ENCODE peak calls at places on chromosomes 13 and 19, in four cellular contexts. U, L, I and W are unnamed samples.

GRCh38 chr13:87123987-87124784 is 547.0 kb upstream of the SLITRK5 start:
- DNase-seq in U (no peak), L (no peak), I (no peak), W (no peak)

GRCh38 chr19:926595-927043 is 784 bp downstream of the ARID3A start:
- DNase-seq in U (peak), L (no peak), I (no peak), W (peak)

GRCh38 chr19:35013047-35013819 is 13.1 kb downstream of the GRAMD1A start:
- DNase-seq in U (peak), L (peak), I (peak), W (peak)

GRCh38 chr19:38781058-38781457 is 7.7 kb upstream of the LGALS7 start:
- DNase-seq in U (no peak), L (no peak), I (no peak), W (peak)

GRCh38 chr19:45798995-45799517 is 6.4 kb upstream of the DMWD start:
- DNase-seq in U (peak), L (peak), I (peak), W (peak)

GRCh38 chr13:109494955-109495354 is 291.4 kb downstream of the IRS2 start:
- DNase-seq in U (no peak), L (no peak), I (no peak), W (no peak)

GRCh38 chr13:104571161-104571889 is 1505.1 kb upstream of the SLC10A2 start:
- DNase-seq in U (no peak), L (no peak), I (no peak), W (peak)

GRCh38 chr19:35718345-35719041 is 690 bp downstream of the KMT2B start:
- DNase-seq in U (peak), L (peak), I (peak), W (peak)

GRCh38 chr19:31140717-31141116 is 208.5 kb downstream of the TSHZ3 start:
- DNase-seq in U (no peak), L (no peak), I (no peak), W (no peak)

GRCh38 chr13:33453911-33454310 is 168.4 kb upstream of the STARD13 start:
- DNase-seq in U (no peak), L (no peak), I (no peak), W (no peak)

GRCh38 chr13:79631260-79631659 is 150.3 kb downstream of the NDFIP2 start:
- DNase-seq in U (no peak), L (no peak), I (no peak), W (no peak)

GRCh38 chr19:35223084-35223790 is 5.3 kb downstream of the FAM187B start:
- DNase-seq in U (no peak), L (no peak), I (no peak), W (no peak)

GRCh38 chr13:101626925-101627555 is 174.6 kb downstream of the ITGBL1 start:
- DNase-seq in U (no peak), L (peak), I (no peak), W (peak)

GRCh38 chr13:75796825-75797224 is 160.7 kb downstream of the LMO7 start:
- DNase-seq in U (no peak), L (no peak), I (no peak), W (no peak)

GRCh38 chr19:5039642-5040543 is 71.0 kb downstream of the KDM4B start:
- DNase-seq in U (no peak), L (no peak), I (no peak), W (no peak)

GRCh38 chr19:639251-640155 is at the start of gene FGF22:
- DNase-seq in U (peak), L (peak), I (peak), W (peak)

GRCh38 chr13:114281351-114282142 is at the start of gene UPF3A:
- DNase-seq in U (peak), L (peak), I (peak), W (peak)

GRCh38 chr13:111511219-111511732 is 190.8 kb downstream of the TEX29 start:
- DNase-seq in U (no peak), L (no peak), I (no peak), W (no peak)

GRCh38 chr13:31927219-31927653 is 104.3 kb upstream of the FRY start:
- DNase-seq in U (no peak), L (no peak), I (no peak), W (no peak)

GRCh38 chr13:73880365-73880764 is 253.8 kb downstream of the KLF12 start:
- DNase-seq in U (no peak), L (no peak), I (no peak), W (no peak)

GRCh38 chr19:6047741-6048231 is 62.5 kb downstream of the RFX2 start:
- DNase-seq in U (no peak), L (no peak), I (no peak), W (peak)

GRCh38 chr13:21615427-21615826 is 11.5 kb upstream of the MICU2 start:
- DNase-seq in U (no peak), L (no peak), I (no peak), W (peak)